ENCODE peak calls at places on chromosomes 12 and 14, in eight cellular contexts. Z is CD8-positive, alpha-beta memory T cell; D is astrocyte of the spinal cord; U is OCI-LY7; N is stimulated activated CD4-positive, alpha-beta T cell treated with anti-CD3 and anti-CD28 coated beads, Interleukin-15, amount 100 ng/mL, for 1 hour; X is NCI-H1105 treated with DMSO at 0.1 percent for 48 hours; B is hepatocyte; T is NCI-H446. Y is an unnamed sample.
A peak's percentile ranks its signal among the peaks of the same experiment; 100 is the strongest.

GRCh38 chr14:23588884-23589598 is 10.5 kb upstream of the JPH4 start:
- DNase-seq in B (peak; percentile 96), Z (peak; percentile 76), U (peak; percentile 69), X (peak; percentile 87), T (peak; percentile 90), D (peak; percentile 80), N (peak; percentile 66), Y (peak; percentile 76)

GRCh38 chr12:53602176-53602942 is 23.8 kb downstream of the ATF7 start:
- DNase-seq in T (no peak), X (no peak), N (no peak), D (no peak), B (no peak), U (no peak), Z (no peak), Y (no peak)

GRCh38 chr14:104321151-104322130 is 183.1 kb downstream of the KIF26A start:
- DNase-seq in U (no peak), Z (no peak), D (no peak), T (no peak), B (no peak), N (no peak), X (no peak), Y (no peak)

GRCh38 chr14:95290769-95291440 is 28.8 kb downstream of the CLMN start:
- DNase-seq in X (peak; percentile 95), T (no peak), B (peak; percentile 42), D (no peak), Z (no peak), N (no peak), U (peak; percentile 43), Y (no peak)

GRCh38 chr12:106740813-106741212 is 33.7 kb upstream of the RIC8B start:
- DNase-seq in U (no peak), N (no peak), D (no peak), X (no peak), T (no peak), B (no peak), Z (no peak), Y (no peak)

GRCh38 chr14:104680056-104680805 is 9.2 kb upstream of the INF2 start:
- DNase-seq in U (no peak), D (peak; percentile 89), T (no peak), Z (no peak), B (peak; percentile 80), N (no peak), X (no peak), Y (no peak)

GRCh38 chr12:107336705-107337104 is 243.4 kb upstream of the CRY1 start:
- DNase-seq in B (no peak), N (no peak), D (no peak), Z (no peak), T (no peak), U (no peak), X (no peak), Y (no peak)

GRCh38 chr12:128652136-128652751 is 171.5 kb downstream of the SLC15A4 start:
- DNase-seq in Z (no peak), X (no peak), U (no peak), D (no peak), B (no peak), T (no peak), N (no peak), Y (no peak)

GRCh38 chr12:110844551-110845395 is 2.0 kb upstream of the CCDC63 start:
- DNase-seq in B (no peak), D (peak; percentile 20), X (no peak), T (peak; percentile 95), N (no peak), Z (no peak), U (no peak), Y (no peak)

GRCh38 chr14:76672123-76672522 is 89.1 kb upstream of the VASH1 start:
- DNase-seq in Z (no peak), U (no peak), T (no peak), D (no peak), X (no peak), N (no peak), B (no peak), Y (no peak)

GRCh38 chr12:127355061-127355820 is 911.7 kb upstream of the TMEM132C start:
- DNase-seq in U (no peak), B (peak; percentile 21), N (no peak), T (no peak), Z (no peak), D (peak; percentile 4), X (no peak), Y (no peak)

GRCh38 chr12:119208626-119209061 is 29.9 kb downstream of the HSPB8 start:
- DNase-seq in U (no peak), Z (no peak), T (peak; percentile 59), N (no peak), B (peak; percentile 84), X (no peak), D (no peak), Y (no peak)

GRCh38 chr12:6765634-6766581 is at the start of gene PTMS:
- DNase-seq in Z (peak; percentile 24), U (peak; percentile 37), N (no peak), X (peak; percentile 97), D (peak; percentile 96), B (peak; percentile 91), T (peak; percentile 95), Y (no peak)

GRCh38 chr12:52525661-52526499 is 5.7 kb upstream of the KRT5 start:
- DNase-seq in N (no peak), X (no peak), U (no peak), D (no peak), Z (no peak), B (no peak), T (no peak), Y (no peak)

GRCh38 chr14:73792476-73792875 is 59.2 kb upstream of the PTGR2 start:
- DNase-seq in X (no peak), D (no peak), B (no peak), U (no peak), T (no peak), Z (no peak), N (no peak), Y (no peak)

GRCh38 chr14:99322731-99323599 is 51.0 kb upstream of the BCL11B start:
- DNase-seq in U (no peak), Z (no peak), T (no peak), D (no peak), X (no peak), B (no peak), N (no peak), Y (no peak)

GRCh38 chr14:22319526-22320352 is 269.3 kb downstream of the DAD1 start:
- DNase-seq in U (peak; percentile 77), T (peak; percentile 66), B (peak; percentile 80), X (peak; percentile 43), Z (no peak), N (no peak), D (peak; percentile 81), Y (peak; percentile 14)

GRCh38 chr12:13097526-13097925 is 5.9 kb downstream of the GSG1 start:
- DNase-seq in N (no peak), X (no peak), U (no peak), B (no peak), T (no peak), Z (no peak), D (no peak), Y (no peak)

GRCh38 chr12:19189522-19189921 is 60.0 kb downstream of the PLEKHA5 start:
- DNase-seq in B (no peak), D (no peak), Z (no peak), X (no peak), N (no peak), T (no peak), U (no peak), Y (no peak)

GRCh38 chr14:21846227-21846885 is 172.7 kb upstream of the OR4E1 start:
- DNase-seq in U (peak; percentile 46), X (peak; percentile 33), D (no peak), N (peak; percentile 44), T (peak; percentile 37), Z (peak; percentile 48), B (peak; percentile 28), Y (peak; percentile 81)

GRCh38 chr12:22935090-22935489 is 310.1 kb downstream of the ETNK1 start:
- DNase-seq in Z (no peak), X (no peak), D (peak; percentile 63), T (peak; percentile 80), N (no peak), B (no peak), U (no peak), Y (no peak)

GRCh38 chr12:71694099-71694820 is 8.4 kb downstream of the TMEM19 start:
- DNase-seq in U (peak; percentile 89), Z (no peak), D (no peak), X (peak; percentile 75), N (no peak), T (no peak), B (no peak), Y (no peak)

GRCh38 chr14:55454264-55455151 is 14.1 kb upstream of the TBPL2 start:
- DNase-seq in X (peak; percentile 99), B (peak; percentile 72), T (peak; percentile 86), U (no peak), D (peak; percentile 85), N (no peak), Z (no peak), Y (no peak)

GRCh38 chr14:76985540-76986260 is 42.8 kb downstream of the IRF2BPL start:
- DNase-seq in B (no peak), X (no peak), U (no peak), D (peak; percentile 29), N (no peak), T (no peak), Z (no peak), Y (no peak)

GRCh38 chr12:54279632-54280400 is at the start of gene CBX5:
- DNase-seq in D (peak; percentile 100), T (peak; percentile 99), X (peak; percentile 95), N (peak; percentile 99), U (peak; percentile 100), Z (peak; percentile 99), B (peak; percentile 100), Y (peak; percentile 100)

GRCh38 chr14:64501326-64502171 is 2.1 kb downstream of the ZBTB25 start:
- DNase-seq in T (no peak), B (peak; percentile 71), X (no peak), U (peak; percentile 28), N (no peak), D (peak; percentile 71), Z (peak; percentile 3), Y (no peak)

GRCh38 chr12:31476437-31476836 is 114.5 kb downstream of the DENND5B start:
- DNase-seq in Z (no peak), N (no peak), X (no peak), D (no peak), U (no peak), B (no peak), T (no peak), Y (no peak)

GRCh38 chr12:52041695-52042123 is 9.5 kb upstream of the NR4A1 start:
- DNase-seq in X (no peak), D (peak; percentile 42), U (peak; percentile 87), Z (peak; percentile 46), N (no peak), T (peak; percentile 42), B (peak; percentile 60), Y (peak; percentile 44)

GRCh38 chr12:100539209-100539608 is 34.3 kb upstream of the GAS2L3 start:
- DNase-seq in N (no peak), B (peak; percentile 65), Z (no peak), U (peak; percentile 15), T (no peak), X (no peak), D (peak; percentile 43), Y (no peak)

GRCh38 chr12:110312581-110313360 is 31.7 kb downstream of the ATP2A2 start:
- DNase-seq in N (no peak), Z (no peak), T (no peak), D (peak; percentile 44), X (no peak), B (no peak), U (no peak), Y (no peak)

GRCh38 chr12:30858471-30858870 is 68.1 kb upstream of the TSPAN11 start:
- DNase-seq in N (no peak), X (no peak), D (no peak), Z (no peak), T (no peak), B (no peak), U (no peak), Y (no peak)

GRCh38 chr12:93514853-93515252 is 47.5 kb downstream of the MRPL42 start:
- DNase-seq in Z (no peak), X (no peak), D (peak; percentile 67), U (no peak), B (no peak), T (peak; percentile 65), N (no peak), Y (no peak)

GRCh38 chr14:59190372-59190771 is 1.9 kb downstream of the DAAM1 start:
- DNase-seq in Z (no peak), T (peak; percentile 19), X (peak; percentile 69), D (no peak), N (no peak), B (peak; percentile 15), U (peak; percentile 48), Y (no peak)

GRCh38 chr12:51686727-51687126 is 95.7 kb downstream of the SCN8A start:
- DNase-seq in X (no peak), D (no peak), U (no peak), B (no peak), N (no peak), Z (no peak), T (no peak), Y (no peak)

Y was measured in naive thymus-derived CD8-positive, alpha-beta T cell.